ENCODE peak calls at places on chromosome X, in seven cellular contexts. Q is ovary; L is stimulated activated CD8-positive, alpha-beta memory T cell treated with anti-CD3 and anti-CD28 coated beads, Interleukin-12 subunit alpha, Interleukin-12 subunit beta, amount 100 ng/mL, for 1 hour; H is cardiac fibroblast; U is OCI-M1; N is activated naive CD4-positive, alpha-beta T cell; R is iPS-NIHi11. S is an unnamed sample.

GRCh38 chrX:129933700-129934099 is 27.7 kb downstream of the UTP14A start:
- DNase-seq in Q (no peak), N (no peak), R (no peak), H (no peak), U (no peak), L (no peak), S (no peak)

GRCh38 chrX:16882188-16882587 is 12.0 kb upstream of the RBBP7 start:
- DNase-seq in Q (peak; percentile 67), H (peak; percentile 29), L (no peak), R (no peak), U (peak; percentile 16), N (no peak), S (peak; percentile 30)

GRCh38 chrX:49850028-49850427 is 20.9 kb downstream of the PAGE4 start:
- DNase-seq in L (no peak), N (no peak), R (no peak), H (no peak), Q (no peak), U (peak; percentile 71), S (no peak)

GRCh38 chrX:10111364-10112148 is 45.2 kb upstream of the CLCN4 start:
- DNase-seq in Q (peak; percentile 74), H (peak; percentile 28), U (no peak), L (peak; percentile 21), N (peak; percentile 17), R (no peak), S (peak; percentile 37)

GRCh38 chrX:150692837-150693781 is at the start of gene MTMR1:
- DNase-seq in Q (peak; percentile 44), H (no peak), L (no peak), R (peak; percentile 64), N (no peak), U (peak; percentile 37), S (no peak)

GRCh38 chrX:69085151-69085550 is 80.1 kb downstream of the PJA1 start:
- DNase-seq in R (no peak), Q (no peak), U (no peak), N (no peak), H (no peak), L (no peak), S (no peak)

GRCh38 chrX:153861733-153862300 is 24.2 kb downstream of the L1CAM start:
- DNase-seq in R (no peak), L (no peak), U (no peak), N (no peak), H (no peak), Q (no peak), S (no peak)

GRCh38 chrX:38664285-38664684 is 102.9 kb downstream of the TSPAN7 start:
- DNase-seq in N (no peak), L (no peak), H (peak; percentile 48), U (peak; percentile 64), R (peak; percentile 18), Q (no peak), S (peak; percentile 48)

GRCh38 chrX:3384330-3384729 is 37.9 kb upstream of the MXRA5 start:
- DNase-seq in Q (no peak), R (peak; percentile 10), U (no peak), N (no peak), L (no peak), H (no peak), S (no peak)

GRCh38 chrX:57227691-57228090 is 58.8 kb upstream of the FAAH2 start:
- DNase-seq in H (no peak), L (no peak), N (no peak), Q (no peak), U (peak; percentile 66), R (no peak), S (no peak)

GRCh38 chrX:28854637-28855036 is 267.4 kb downstream of the IL1RAPL1 start:
- DNase-seq in Q (no peak), H (peak; percentile 1), U (no peak), R (no peak), L (no peak), N (no peak), S (no peak)

GRCh38 chrX:4151798-4152197 is 438.3 kb upstream of the PRKX start:
- DNase-seq in U (no peak), H (no peak), N (no peak), R (no peak), Q (no peak), L (no peak), S (no peak)